ENCODE peak calls at places on chromosomes 16 and 17, in four cellular contexts. K is CD8-positive, alpha-beta memory T cell; A is uterus; Y is CD8-positive, alpha-beta T cell. P is an unnamed sample.

GRCh38 chr17:61507667-61508066 is 55.4 kb downstream of the TBX4 start:
- DNase-seq in K (no peak), A (no peak), Y (no peak), P (no peak)

GRCh38 chr17:64411999-64412771 is 21.5 kb upstream of the PECAM1 start:
- DNase-seq in K (no peak), A (peak; percentile 20), Y (no peak), P (peak; percentile 79)

GRCh38 chr16:28555593-28555992 is 1.9 kb downstream of the SGF29 start:
- DNase-seq in K (no peak), A (no peak), Y (no peak), P (no peak)

GRCh38 chr16:81405702-81406113 is 38.9 kb upstream of the CMIP start:
- DNase-seq in K (no peak), A (no peak), Y (no peak), P (no peak)

GRCh38 chr17:68004201-68004600 is 7.9 kb upstream of the C17orf58 start:
- DNase-seq in K (no peak), A (no peak), Y (no peak), P (no peak)

GRCh38 chr17:9239821-9240658 is 218.7 kb downstream of the NTN1 start:
- DNase-seq in K (peak; percentile 77), A (peak; percentile 83), Y (peak; percentile 65), P (peak; percentile 87)

GRCh38 chr16:85425061-85425662 is 188.0 kb upstream of the GSE1 start:
- DNase-seq in K (no peak), A (no peak), Y (no peak), P (no peak)

GRCh38 chr16:49510676-49511305 is 137.2 kb downstream of the C16orf78 start:
- DNase-seq in K (no peak), A (no peak), Y (no peak), P (no peak)

GRCh38 chr17:35731239-35731931 is at the start of gene RASL10B:
- DNase-seq in K (peak; percentile 31), A (peak; percentile 55), Y (peak; percentile 42), P (no peak)

GRCh38 chr16:77584205-77584859 is 138.0 kb upstream of the NUDT7 start:
- DNase-seq in K (peak; percentile 16), A (peak; percentile 48), Y (peak; percentile 24), P (no peak)

GRCh38 chr17:61411114-61411943 is 11.7 kb downstream of the TBX2 start:
- DNase-seq in K (no peak), A (peak; percentile 71), Y (no peak), P (peak; percentile 87)

GRCh38 chr17:28925912-28926365 is 23.1 kb upstream of the DHRS13 start:
- DNase-seq in K (peak; percentile 89), A (no peak), Y (peak; percentile 72), P (no peak)

GRCh38 chr17:21171970-21172510 is 41.9 kb downstream of the TMEM11 start:
- DNase-seq in K (no peak), A (no peak), Y (no peak), P (no peak)

GRCh38 chr17:58002154-58002553 is 4.9 kb downstream of the SRSF1 start:
- DNase-seq in K (no peak), A (no peak), Y (no peak), P (no peak)

GRCh38 chr16:12898556-12898955 is 2.8 kb upstream of the SHISA9 start:
- DNase-seq in K (no peak), A (no peak), Y (no peak), P (no peak)

GRCh38 chr17:17709815-17710321 is 28.6 kb downstream of the RAI1 start:
- DNase-seq in K (no peak), A (no peak), Y (no peak), P (no peak)

GRCh38 chr17:62898239-62898864 is 67.7 kb upstream of the TANC2 start:
- DNase-seq in K (no peak), A (no peak), Y (no peak), P (no peak)

GRCh38 chr17:76598004-76598439 is 12.4 kb upstream of the ST6GALNAC2 start:
- DNase-seq in K (no peak), A (no peak), Y (no peak), P (no peak)

GRCh38 chr17:35804658-35805192 is 4.6 kb upstream of the TAF15 start:
- DNase-seq in K (peak; percentile 48), A (no peak), Y (peak; percentile 37), P (no peak)

GRCh38 chr17:60767744-60768308 is 90.2 kb downstream of the BCAS3 start:
- DNase-seq in K (no peak), A (no peak), Y (no peak), P (no peak)

GRCh38 chr16:11358531-11358930 is 13.3 kb downstream of the RMI2 start:
- DNase-seq in K (no peak), A (no peak), Y (no peak), P (no peak)
- H3K4me1 ChIP-seq in K (peaks cover 66% of the 10 kb centered on the region), A (peaks cover 12% of the 10 kb centered on the region), Y (peaks cover 63% of the 10 kb centered on the region), P (no peaks in the 10 kb centered on the region)

GRCh38 chr17:7652659-7653343 is 2.1 kb downstream of the ATP1B2 start:
- DNase-seq in K (no peak), A (no peak), Y (no peak), P (no peak)
- H3K27me3 ChIP-seq in K (peaks cover 18% of the 10 kb centered on the region), A (no peaks in the 10 kb centered on the region), Y (peaks cover 8% of the 10 kb centered on the region), P (no peaks in the 10 kb centered on the region)

GRCh38 chr16:48433849-48434530 is 48.8 kb upstream of the SIAH1 start:
- DNase-seq in K (no peak), A (no peak), Y (no peak), P (no peak)

GRCh38 chr16:48434653-48435318 is 49.6 kb upstream of the SIAH1 start:
- DNase-seq in K (no peak), A (no peak), Y (no peak), P (no peak)

GRCh38 chr16:48432136-48432535 is 46.9 kb upstream of the SIAH1 start:
- DNase-seq in K (no peak), A (no peak), Y (no peak), P (no peak)

GRCh38 chr16:48433116-48433848 is 48.1 kb upstream of the SIAH1 start:
- DNase-seq in K (no peak), A (no peak), Y (no peak), P (no peak)

DNA sequence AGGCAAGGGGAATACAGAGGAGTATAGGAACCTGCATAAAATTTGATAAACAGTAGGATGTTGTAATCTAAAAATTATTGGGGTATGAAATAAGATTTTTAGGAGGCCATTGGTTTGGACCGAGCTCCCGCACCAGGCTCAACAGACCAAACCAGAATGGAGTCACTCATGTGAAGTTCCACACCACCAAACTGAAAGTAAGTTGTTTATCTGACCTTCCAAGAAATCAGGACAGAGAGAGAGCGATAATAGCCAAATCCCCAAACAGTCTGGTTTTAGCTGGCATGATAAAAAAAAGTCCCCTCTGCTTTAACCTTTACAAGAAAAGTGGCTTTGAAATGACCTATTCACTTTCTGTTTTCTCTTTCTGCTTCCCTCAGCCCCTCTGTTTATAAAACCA is 45.7 kb upstream of the SIAH1 start:
- DNase-seq in K (no peak), A (no peak), Y (no peak), P (no peak)
- H3K4me1 ChIP-seq in K (no peaks in the 10 kb centered on the region), A (no peaks in the 10 kb centered on the region), Y (no peaks in the 10 kb centered on the region), P (no peaks in the 10 kb centered on the region)

GRCh38 chr16:87667443-87667842 is 65.1 kb downstream of the JPH3 start:
- DNase-seq in K (no peak), A (no peak), Y (no peak), P (no peak)

GRCh38 chr16:87662254-87663204 is 60.2 kb downstream of the JPH3 start:
- DNase-seq in K (no peak), A (no peak), Y (no peak), P (no peak)

GRCh38 chr16:87665193-87665592 is 62.9 kb downstream of the JPH3 start:
- DNase-seq in K (no peak), A (no peak), Y (no peak), P (no peak)

GRCh38 chr16:87666919-87667318 is 64.6 kb downstream of the JPH3 start:
- DNase-seq in K (no peak), A (no peak), Y (no peak), P (no peak)

GRCh38 chr16:87664792-87665191 is 62.5 kb downstream of the JPH3 start:
- DNase-seq in K (no peak), A (no peak), Y (no peak), P (no peak)
- H3K27me3 ChIP-seq in K (peaks cover 4% of the 10 kb centered on the region), A (no peaks in the 10 kb centered on the region), Y (no peaks in the 10 kb centered on the region), P (no peaks in the 10 kb centered on the region)

GRCh38 chr17:66860204-66860603 is 25.3 kb downstream of the CACNG5 start:
- DNase-seq in K (no peak), A (no peak), Y (no peak), P (no peak)
- H3K4me1 ChIP-seq in K (no peaks in the 10 kb centered on the region), A (no peaks in the 10 kb centered on the region), Y (no peaks in the 10 kb centered on the region), P (no peaks in the 10 kb centered on the region)

DNA sequence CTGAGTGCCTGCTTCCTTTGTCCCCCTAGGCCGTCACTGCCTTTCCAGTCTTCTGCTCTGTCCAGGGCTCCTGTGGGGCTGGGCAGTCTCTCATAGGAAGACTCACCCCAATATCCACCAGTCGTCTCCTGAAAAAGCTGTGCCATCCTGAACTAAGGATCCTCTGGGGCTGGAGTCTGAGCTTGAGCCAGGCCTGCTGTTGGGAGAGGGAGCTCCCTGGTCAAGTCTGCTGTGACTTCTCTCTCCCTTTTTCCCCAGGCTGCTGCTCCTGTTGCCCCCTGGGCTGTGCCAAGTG is 973 bp downstream of the MT1H start:
- DNase-seq in K (no peak), A (no peak), Y (no peak), P (no peak)
- H3K27me3 ChIP-seq in K (peaks cover 40% of the 10 kb centered on the region), A (peaks cover 11% of the 10 kb centered on the region), Y (peaks cover 27% of the 10 kb centered on the region), P (peaks cover 3% of the 10 kb centered on the region)

GRCh38 chr17:83075270-83075880 is 4.0 kb upstream of the METRNL start:
- DNase-seq in K (no peak), A (no peak), Y (no peak), P (no peak)

GRCh38 chr17:83079340-83079747 is at the start of gene METRNL:
- DNase-seq in K (peak; percentile 53), A (peak; percentile 79), Y (peak; percentile 54), P (peak; percentile 89)

GRCh38 chr17:83076930-83077329 is 2.5 kb upstream of the METRNL start:
- DNase-seq in K (no peak), A (no peak), Y (no peak), P (no peak)

GRCh38 chr17:83078378-83079339 is 750 bp upstream of the METRNL start:
- DNase-seq in K (no peak), A (peak; percentile 44), Y (no peak), P (no peak)

DNA sequence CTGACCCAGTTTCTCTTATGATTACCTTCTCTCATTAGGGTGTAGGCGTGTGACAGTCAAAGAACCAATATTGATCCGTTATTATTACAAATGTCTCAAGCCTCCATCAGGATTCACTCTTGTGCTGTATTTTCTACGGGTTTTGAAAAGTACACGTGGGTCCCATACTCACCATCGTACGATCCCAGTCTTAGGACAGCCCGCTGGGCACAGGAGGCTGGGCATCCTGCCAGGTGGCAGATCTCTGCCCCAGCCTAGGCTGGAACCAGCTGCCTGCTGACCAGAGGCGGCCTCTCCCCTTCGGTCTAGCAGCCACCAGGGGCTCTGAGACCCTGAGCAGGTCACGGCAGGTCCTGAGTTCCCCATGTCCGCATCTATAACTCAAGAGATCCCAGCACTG is 2.0 kb upstream of the METRNL start:
- DNase-seq in K (no peak), A (no peak), Y (no peak), P (no peak)
- H3K4me1 ChIP-seq in K (peaks cover 15% of the 10 kb centered on the region), A (peaks cover 7% of the 10 kb centered on the region), Y (peaks cover 21% of the 10 kb centered on the region), P (no peaks in the 10 kb centered on the region)